ENCODE peak calls at places on chromosome 16, in nine cellular contexts. C is naive thymus-derived CD4-positive, alpha-beta T cell; V is mucosa of descending colon; P is spleen; N is IMR-90; K is aorta; Q is HepG2; B is effector memory CD4-positive, alpha-beta T cell; J is transverse colon. F is an unnamed sample.

GRCh38 chr16:70392606-70393005 is 45.9 kb downstream of the DDX19A start:
- DNase-seq in N (no peak), B (no peak), P (no peak), K (no peak), C (no peak), J (no peak), V (no peak), Q (no peak), F (no peak)

GRCh38 chr16:77599793-77600415 is 122.4 kb upstream of the NUDT7 start:
- DNase-seq in V (no peak), B (no peak), J (peak; percentile 11), N (peak; percentile 47), C (no peak), P (no peak), Q (peak; percentile 41), K (no peak), F (peak; percentile 23)

GRCh38 chr16:11615756-11616447 is 29.2 kb upstream of the LITAF start:
- DNase-seq in J (no peak), V (no peak), P (no peak), K (no peak), C (no peak), Q (peak; percentile 56), N (peak; percentile 41), B (no peak), F (no peak)

GRCh38 chr16:28277537-28278388 is 14.6 kb upstream of the SBK1 start:
- DNase-seq in V (peak; percentile 89), K (peak; percentile 96), P (peak; percentile 97), N (peak; percentile 63), B (peak; percentile 73), J (peak; percentile 87), C (peak; percentile 82), Q (peak; percentile 73), F (peak; percentile 82)

GRCh38 chr16:81480856-81481821 is 36.5 kb downstream of the CMIP start:
- DNase-seq in C (no peak), K (no peak), Q (peak; percentile 94), B (no peak), P (peak; percentile 93), J (peak; percentile 72), V (no peak), N (peak; percentile 22), F (no peak)

GRCh38 chr16:4660454-4661007 is 32.8 kb upstream of the NUDT16L1 start:
- DNase-seq in C (peak; percentile 75), B (peak; percentile 23), P (peak; percentile 87), K (no peak), N (peak; percentile 60), J (peak; percentile 42), Q (peak; percentile 84), V (peak; percentile 65), F (no peak)

GRCh38 chr16:4369006-4369766 is 2.5 kb upstream of the VASN start:
- DNase-seq in B (no peak), N (peak; percentile 51), P (peak; percentile 73), J (no peak), C (no peak), K (peak; percentile 90), Q (no peak), V (no peak), F (no peak)

GRCh38 chr16:12142157-12142556 is 165.6 kb downstream of the SNX29 start:
- DNase-seq in V (no peak), C (no peak), N (no peak), P (no peak), Q (no peak), B (no peak), K (no peak), J (no peak), F (no peak)

GRCh38 chr16:88047462-88047861 is 96.2 kb downstream of the BANP start:
- DNase-seq in P (no peak), K (peak; percentile 45), V (no peak), Q (peak; percentile 35), B (no peak), C (no peak), N (no peak), J (no peak), F (no peak)

GRCh38 chr16:57805176-57805575 is 2.9 kb upstream of the KIFC3 start:
- DNase-seq in K (no peak), B (no peak), P (no peak), V (no peak), N (no peak), C (no peak), J (no peak), Q (peak; percentile 59), F (no peak)
- H3K4me1 ChIP-seq in K (no peaks in the 10 kb centered on the region), B (peaks cover 12% of the 10 kb centered on the region), P (peaks cover 70% of the 10 kb centered on the region), V (peaks cover 36% of the 10 kb centered on the region), N (peaks cover 33% of the 10 kb centered on the region), C (peaks cover 8% of the 10 kb centered on the region), J (peaks cover 36% of the 10 kb centered on the region), Q (peaks cover 88% of the 10 kb centered on the region), F (peaks cover 20% of the 10 kb centered on the region)

GRCh38 chr16:89583197-89583894 is 7.8 kb downstream of the CPNE7 start:
- DNase-seq in C (no peak), Q (no peak), B (no peak), V (no peak), N (no peak), K (no peak), J (no peak), P (no peak), F (no peak)

GRCh38 chr16:89586218-89586617 is 10.7 kb downstream of the CPNE7 start:
- DNase-seq in Q (no peak), K (no peak), J (no peak), B (no peak), N (no peak), V (no peak), C (no peak), P (no peak), F (no peak)

GRCh38 chr16:89586853-89587252 is 11.3 kb downstream of the CPNE7 start:
- DNase-seq in N (no peak), P (no peak), Q (no peak), C (no peak), V (peak; percentile 68), K (no peak), B (no peak), J (peak; percentile 54), F (no peak)

GRCh38 chr16:89583895-89584644 is 8.5 kb downstream of the CPNE7 start:
- DNase-seq in J (no peak), V (no peak), P (peak; percentile 67), N (no peak), C (no peak), K (no peak), Q (no peak), B (no peak), F (no peak)

GRCh38 chr16:89584768-89585549 is 9.4 kb downstream of the CPNE7 start:
- DNase-seq in V (no peak), K (no peak), P (no peak), C (no peak), J (no peak), Q (no peak), N (no peak), B (no peak), F (no peak)
- H3K4me1 ChIP-seq in V (no peaks in the 10 kb centered on the region), K (no peaks in the 10 kb centered on the region), P (peaks cover 12% of the 10 kb centered on the region), C (no peaks in the 10 kb centered on the region), J (peaks cover 4% of the 10 kb centered on the region), Q (peaks cover 47% of the 10 kb centered on the region), N (peaks cover 17% of the 10 kb centered on the region), B (no peaks in the 10 kb centered on the region), F (no peaks in the 10 kb centered on the region)

DNA sequence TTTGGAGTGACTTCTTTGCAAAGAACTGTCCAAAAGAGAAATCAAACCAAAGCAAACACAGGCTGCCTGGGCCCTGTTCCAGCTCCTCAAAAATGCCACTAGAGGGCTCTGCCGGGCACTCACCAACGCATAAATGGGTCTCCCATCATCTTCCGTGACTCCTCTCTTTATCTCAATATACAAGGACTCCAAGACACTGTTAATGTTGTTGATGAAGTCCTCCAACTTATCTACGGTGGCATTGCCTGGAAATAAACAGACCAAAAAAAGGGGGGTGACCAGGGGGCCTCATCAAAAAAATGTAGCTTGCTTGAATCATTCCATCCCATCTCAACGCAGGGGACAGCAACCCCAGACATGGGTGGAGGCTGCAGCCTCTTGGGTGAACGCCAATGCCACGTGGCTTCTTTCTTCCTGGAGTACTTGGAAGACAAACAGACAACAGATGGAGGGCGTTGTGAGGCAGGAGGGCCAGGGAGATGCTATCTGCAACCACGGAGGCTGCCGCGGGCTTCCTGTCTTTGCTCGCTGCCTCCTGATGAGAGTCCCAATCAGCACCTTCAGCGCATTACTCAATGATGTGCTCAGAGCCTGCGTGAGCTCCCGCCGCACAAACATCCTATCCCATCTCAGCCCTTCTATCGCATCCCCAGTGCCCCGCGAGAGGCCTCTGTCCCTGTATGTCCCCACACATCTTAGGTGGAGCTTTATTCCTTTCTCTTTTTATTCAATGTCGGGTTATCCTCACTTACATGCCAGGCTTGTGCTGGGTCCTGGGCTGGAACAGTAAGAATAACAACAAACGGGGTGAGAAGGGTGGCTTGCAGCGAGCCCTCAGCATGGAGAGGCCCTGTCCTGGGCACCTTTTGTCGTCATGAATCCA is 32.0 kb downstream of the KDM8 start:
- DNase-seq in C (peak; percentile 96), Q (peak; percentile 60), N (peak; percentile 85), K (peak; percentile 92), V (peak; percentile 91), J (peak; percentile 92), P (peak; percentile 92), B (peak; percentile 90), F (peak; percentile 95)
- H3K4me1 ChIP-seq in C (peaks cover 82% of the 10 kb centered on the region), Q (no peaks in the 10 kb centered on the region), N (peaks cover 18% of the 10 kb centered on the region), K (no peaks in the 10 kb centered on the region), V (peaks cover 74% of the 10 kb centered on the region), J (peaks cover 59% of the 10 kb centered on the region), P (peaks cover 95% of the 10 kb centered on the region), B (peaks cover 82% of the 10 kb centered on the region), F (peaks cover 81% of the 10 kb centered on the region)

GRCh38 chr16:9095171-9095570 is 3.7 kb downstream of the HAPSTR1 start:
- DNase-seq in P (no peak), V (no peak), K (no peak), N (no peak), Q (no peak), C (no peak), J (no peak), B (no peak), F (no peak)
- H3K4me1 ChIP-seq in P (peaks cover 79% of the 10 kb centered on the region), V (peaks cover 69% of the 10 kb centered on the region), K (peaks cover 4% of the 10 kb centered on the region), N (peaks cover 13% of the 10 kb centered on the region), Q (peaks cover 77% of the 10 kb centered on the region), C (peaks cover 56% of the 10 kb centered on the region), J (peaks cover 75% of the 10 kb centered on the region), B (peaks cover 61% of the 10 kb centered on the region), F (peaks cover 78% of the 10 kb centered on the region)

F was measured in CD4-positive, CD25-positive, alpha-beta regulatory T cell.